ENCODE peak calls at places on chromosome 21, in seven cellular contexts. One of them, this sample, is unnamed.

GRCh38 chr21:33268736-33269441 is 2.7 kb downstream of the IL10RB start:
- DNase-seq in pancreas: peak
- DNase-seq in adrenal gland: no peak
- DNase-seq in mucosa of descending colon: peak
- DNase-seq in MM.1S: peak
- DNase-seq in prostate gland: peak
- DNase-seq in CD4-positive, alpha-beta T cell: peak
- DNase-seq in this sample: peak

GRCh38 chr21:36804867-36805611 is 106.1 kb downstream of the SIM2 start:
- DNase-seq in pancreas: no peak
- DNase-seq in mucosa of descending colon: no peak
- DNase-seq in adrenal gland: no peak
- DNase-seq in CD4-positive, alpha-beta T cell: no peak
- DNase-seq in MM.1S: no peak
- DNase-seq in prostate gland: no peak
- DNase-seq in this sample: no peak

GRCh38 chr21:20040768-20041167 is 957.4 kb upstream of the NCAM2 start:
- DNase-seq in pancreas: no peak
- DNase-seq in MM.1S: peak
- DNase-seq in CD4-positive, alpha-beta T cell: no peak
- DNase-seq in adrenal gland: no peak
- DNase-seq in prostate gland: no peak
- DNase-seq in mucosa of descending colon: no peak
- DNase-seq in this sample: no peak

GRCh38 chr21:25925936-25926335 is 191.2 kb downstream of the GABPA start:
- DNase-seq in prostate gland: no peak
- DNase-seq in adrenal gland: peak
- DNase-seq in mucosa of descending colon: no peak
- DNase-seq in MM.1S: no peak
- DNase-seq in CD4-positive, alpha-beta T cell: no peak
- DNase-seq in pancreas: no peak
- DNase-seq in this sample: no peak

GRCh38 chr21:27418338-27418737 is 451.4 kb upstream of the ADAMTS5 start:
- DNase-seq in prostate gland: no peak
- DNase-seq in CD4-positive, alpha-beta T cell: no peak
- DNase-seq in adrenal gland: no peak
- DNase-seq in pancreas: no peak
- DNase-seq in mucosa of descending colon: no peak
- DNase-seq in MM.1S: no peak
- DNase-seq in this sample: no peak

GRCh38 chr21:15003463-15004135 is 61.2 kb downstream of the NRIP1 start:
- DNase-seq in MM.1S: no peak
- DNase-seq in CD4-positive, alpha-beta T cell: no peak
- DNase-seq in pancreas: no peak
- DNase-seq in mucosa of descending colon: no peak
- DNase-seq in prostate gland: no peak
- DNase-seq in adrenal gland: peak
- DNase-seq in this sample: no peak

GRCh38 chr21:14382486-14382834 is 486 bp downstream of the HSPA13 start:
- DNase-seq in prostate gland: no peak
- DNase-seq in MM.1S: no peak
- DNase-seq in adrenal gland: no peak
- DNase-seq in pancreas: peak
- DNase-seq in CD4-positive, alpha-beta T cell: no peak
- DNase-seq in mucosa of descending colon: no peak
- DNase-seq in this sample: no peak

GRCh38 chr21:9735421-9735961 is 785.9 kb upstream of the TPTE start:
- DNase-seq in adrenal gland: no peak
- DNase-seq in MM.1S: no peak
- DNase-seq in pancreas: no peak
- DNase-seq in CD4-positive, alpha-beta T cell: no peak
- DNase-seq in prostate gland: no peak
- DNase-seq in mucosa of descending colon: no peak
- DNase-seq in this sample: no peak

GRCh38 chr21:37244506-37245083 is 22.5 kb downstream of the VPS26C start:
- DNase-seq in mucosa of descending colon: no peak
- DNase-seq in pancreas: no peak
- DNase-seq in adrenal gland: no peak
- DNase-seq in prostate gland: no peak
- DNase-seq in MM.1S: no peak
- DNase-seq in CD4-positive, alpha-beta T cell: no peak
- DNase-seq in this sample: no peak

GRCh38 chr21:38486221-38486620 is 12.1 kb downstream of the ERG start:
- DNase-seq in prostate gland: no peak
- DNase-seq in pancreas: no peak
- DNase-seq in CD4-positive, alpha-beta T cell: no peak
- DNase-seq in adrenal gland: no peak
- DNase-seq in mucosa of descending colon: no peak
- DNase-seq in MM.1S: no peak
- DNase-seq in this sample: no peak

DNA sequence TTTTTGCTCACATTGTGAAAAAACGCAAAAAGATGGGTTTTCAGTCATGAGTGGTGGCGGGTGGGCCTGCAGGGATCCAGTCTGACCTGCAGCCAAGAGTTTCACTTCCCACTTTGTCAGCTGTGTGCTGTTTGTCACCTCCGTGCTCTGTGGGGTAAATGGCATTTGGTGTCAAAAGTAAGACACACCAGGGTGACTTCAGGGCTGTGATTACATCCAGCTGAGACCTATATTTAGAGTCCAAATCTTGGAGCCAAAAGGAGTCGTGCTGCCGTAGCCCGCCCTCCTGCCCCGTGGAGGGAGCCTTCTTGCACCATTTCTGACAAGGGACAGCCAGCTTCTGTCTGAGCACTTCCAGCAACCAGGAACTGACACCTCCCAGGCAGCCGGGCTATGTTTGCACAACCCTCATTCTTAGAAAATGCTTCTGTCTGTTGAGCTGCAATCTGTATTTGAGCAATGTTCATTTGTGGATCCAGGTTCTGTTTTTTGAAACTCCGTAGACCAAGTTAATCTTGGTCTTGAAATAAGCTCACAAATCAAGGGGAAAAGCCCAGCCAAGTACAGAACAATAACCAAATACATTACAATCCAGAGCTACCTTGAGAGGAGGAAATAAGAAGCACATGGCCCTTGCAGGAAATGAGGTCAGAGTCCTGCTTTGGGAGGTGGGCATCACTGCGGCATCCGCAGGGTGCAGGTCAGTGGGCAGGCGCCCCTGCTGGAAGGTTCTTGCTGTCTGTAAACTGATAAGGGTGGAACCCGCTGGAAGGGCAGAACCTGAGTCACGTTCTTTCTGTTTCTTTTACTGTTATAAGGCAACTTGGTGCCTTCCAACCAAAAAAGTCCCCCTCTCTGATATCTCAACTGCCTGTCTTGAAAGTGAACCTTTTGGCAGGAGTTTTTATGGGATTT is 14.4 kb downstream of the ABCG1 start:
- DNase-seq in mucosa of descending colon: peak
- DNase-seq in CD4-positive, alpha-beta T cell: peak
- DNase-seq in MM.1S: peak
- DNase-seq in adrenal gland: peak
- DNase-seq in pancreas: peak
- DNase-seq in prostate gland: peak
- DNase-seq in this sample: peak
- TF ChIP-seq CTCF in mucosa of descending colon: peak
- TF ChIP-seq CTCF in CD4-positive, alpha-beta T cell: peak
- TF ChIP-seq CTCF in MM.1S: peak
- TF ChIP-seq CTCF in adrenal gland: peak
- TF ChIP-seq CTCF in pancreas: no peak
- TF ChIP-seq CTCF in prostate gland: no peak
- TF ChIP-seq CTCF in this sample: peak

GRCh38 chr21:30838536-30838935 is 9.0 kb upstream of the KRTAP7-1 start:
- DNase-seq in MM.1S: no peak
- DNase-seq in prostate gland: no peak
- DNase-seq in mucosa of descending colon: no peak
- DNase-seq in adrenal gland: no peak
- DNase-seq in pancreas: no peak
- DNase-seq in CD4-positive, alpha-beta T cell: no peak
- DNase-seq in this sample: no peak

GRCh38 chr21:30842990-30843389 is 13.4 kb upstream of the KRTAP7-1 start:
- DNase-seq in MM.1S: peak
- DNase-seq in mucosa of descending colon: no peak
- DNase-seq in pancreas: no peak
- DNase-seq in CD4-positive, alpha-beta T cell: no peak
- DNase-seq in prostate gland: no peak
- DNase-seq in adrenal gland: no peak
- DNase-seq in this sample: no peak

GRCh38 chr21:30839304-30839703 is 9.7 kb upstream of the KRTAP7-1 start:
- DNase-seq in prostate gland: no peak
- DNase-seq in pancreas: peak
- DNase-seq in mucosa of descending colon: no peak
- DNase-seq in adrenal gland: peak
- DNase-seq in CD4-positive, alpha-beta T cell: no peak
- DNase-seq in MM.1S: peak
- DNase-seq in this sample: no peak
- TF ChIP-seq CTCF in prostate gland: no peak
- TF ChIP-seq CTCF in pancreas: no peak
- TF ChIP-seq CTCF in mucosa of descending colon: no peak
- TF ChIP-seq CTCF in adrenal gland: no peak
- TF ChIP-seq CTCF in CD4-positive, alpha-beta T cell: no peak
- TF ChIP-seq CTCF in MM.1S: peak
- TF ChIP-seq CTCF in this sample: no peak

GRCh38 chr21:34333150-34333739 is 30.6 kb upstream of the KCNE2 start:
- DNase-seq in prostate gland: no peak
- DNase-seq in pancreas: no peak
- DNase-seq in adrenal gland: no peak
- DNase-seq in mucosa of descending colon: no peak
- DNase-seq in MM.1S: no peak
- DNase-seq in CD4-positive, alpha-beta T cell: no peak
- DNase-seq in this sample: no peak
- TF ChIP-seq CTCF in prostate gland: no peak
- TF ChIP-seq CTCF in pancreas: no peak
- TF ChIP-seq CTCF in adrenal gland: no peak
- TF ChIP-seq CTCF in mucosa of descending colon: no peak
- TF ChIP-seq CTCF in MM.1S: no peak
- TF ChIP-seq CTCF in CD4-positive, alpha-beta T cell: no peak
- TF ChIP-seq CTCF in this sample: no peak

DNA sequence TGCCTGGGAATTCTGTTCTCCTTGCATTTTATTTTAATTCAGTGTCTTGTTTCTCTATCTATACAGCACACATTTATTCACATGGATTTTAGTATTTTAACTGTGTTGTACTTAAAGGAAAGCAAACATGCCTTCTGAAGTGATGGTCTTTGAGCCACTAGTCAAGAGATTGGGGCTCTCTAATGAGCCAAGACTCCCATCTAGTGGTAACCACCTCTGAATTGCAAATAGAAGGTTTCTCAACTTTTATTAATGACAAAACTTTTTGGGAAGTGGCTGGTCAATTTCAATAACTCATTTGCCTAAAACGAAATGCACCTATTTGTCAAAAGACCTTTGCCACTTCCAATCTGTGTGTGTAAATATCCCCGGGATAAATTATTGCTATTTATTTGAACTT is 199.6 kb downstream of the LTN1 start:
- DNase-seq in mucosa of descending colon: no peak
- DNase-seq in adrenal gland: no peak
- DNase-seq in pancreas: no peak
- DNase-seq in MM.1S: no peak
- DNase-seq in prostate gland: no peak
- DNase-seq in CD4-positive, alpha-beta T cell: no peak
- DNase-seq in this sample: no peak
- TF ChIP-seq CTCF in mucosa of descending colon: no peak
- TF ChIP-seq CTCF in adrenal gland: no peak
- TF ChIP-seq CTCF in pancreas: no peak
- TF ChIP-seq CTCF in MM.1S: no peak
- TF ChIP-seq CTCF in prostate gland: no peak
- TF ChIP-seq CTCF in CD4-positive, alpha-beta T cell: no peak
- TF ChIP-seq CTCF in this sample: no peak

DNA sequence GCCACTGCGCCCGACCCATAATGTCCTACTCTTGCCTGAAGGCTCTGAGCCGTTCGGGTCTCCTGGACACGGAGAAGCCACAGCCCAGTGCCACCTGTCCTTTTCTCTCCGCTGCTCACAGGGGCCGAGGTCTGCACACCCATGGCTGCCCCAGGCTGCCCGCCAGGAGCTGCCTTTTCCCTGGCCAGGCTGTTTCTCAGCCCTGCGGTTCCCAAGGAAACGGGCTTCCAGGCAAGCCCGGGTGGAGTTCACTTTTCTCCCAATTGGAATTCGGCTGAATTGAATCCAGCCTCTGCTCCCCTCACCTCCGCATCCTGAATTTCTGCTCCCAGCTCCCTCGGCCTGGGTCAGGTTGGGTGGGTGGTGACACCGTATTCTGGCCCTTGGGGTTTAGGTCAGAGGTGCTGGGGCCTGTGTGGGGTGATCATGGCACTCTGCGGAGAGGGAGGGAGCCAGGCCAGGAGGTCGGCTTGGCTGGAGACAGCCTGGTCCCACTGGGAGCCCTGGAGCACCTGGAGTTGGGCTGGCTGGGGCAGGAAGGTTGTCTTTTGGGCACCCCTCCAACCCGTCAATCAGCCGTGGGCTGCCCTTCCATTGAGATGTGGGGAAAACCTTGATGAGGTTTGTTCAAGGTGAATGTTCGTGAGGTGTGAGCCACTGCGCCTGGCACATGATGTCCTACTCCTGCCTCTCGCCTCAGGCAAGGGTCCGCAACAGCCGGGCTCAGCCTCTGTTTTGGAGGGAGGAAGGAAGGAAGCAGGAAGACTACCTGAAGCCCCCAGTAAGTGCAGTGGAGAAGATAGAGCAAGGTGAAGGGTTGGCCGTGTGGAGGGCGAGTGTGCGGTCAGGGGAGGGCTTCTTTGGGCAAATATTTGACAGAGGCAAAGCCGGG is 25.1 kb downstream of the RRP1 start:
- DNase-seq in prostate gland: no peak
- DNase-seq in adrenal gland: no peak
- DNase-seq in CD4-positive, alpha-beta T cell: no peak
- DNase-seq in pancreas: no peak
- DNase-seq in MM.1S: no peak
- DNase-seq in mucosa of descending colon: no peak
- DNase-seq in this sample: no peak
- TF ChIP-seq CTCF in prostate gland: no peak
- TF ChIP-seq CTCF in adrenal gland: no peak
- TF ChIP-seq CTCF in CD4-positive, alpha-beta T cell: no peak
- TF ChIP-seq CTCF in pancreas: no peak
- TF ChIP-seq CTCF in MM.1S: no peak
- TF ChIP-seq CTCF in mucosa of descending colon: no peak
- TF ChIP-seq CTCF in this sample: no peak

GRCh38 chr21:45098867-45099266 is 24.5 kb downstream of the ADARB1 start:
- DNase-seq in adrenal gland: no peak
- DNase-seq in prostate gland: no peak
- DNase-seq in pancreas: no peak
- DNase-seq in mucosa of descending colon: no peak
- DNase-seq in CD4-positive, alpha-beta T cell: no peak
- DNase-seq in MM.1S: peak
- DNase-seq in this sample: peak
- TF ChIP-seq CTCF in adrenal gland: peak
- TF ChIP-seq CTCF in prostate gland: no peak
- TF ChIP-seq CTCF in pancreas: no peak
- TF ChIP-seq CTCF in mucosa of descending colon: no peak
- TF ChIP-seq CTCF in CD4-positive, alpha-beta T cell: no peak
- TF ChIP-seq CTCF in MM.1S: peak
- TF ChIP-seq CTCF in this sample: peak